ENCODE peak calls at places on chromosomes 3 and 15, in six cellular contexts. H, A, Y, P, W and S are unnamed samples.
A peak's percentile ranks its signal among the peaks of the same experiment; 100 is the strongest.

GRCh38 chr3:67083277-67083676 is 85.2 kb downstream of the KBTBD8 start:
- DNase-seq in H (no peak), A (no peak), Y (peak; percentile 8), P (no peak), W (no peak), S (no peak)

GRCh38 chr15:69610264-69610663 is 157.6 kb downstream of the RPLP1 start:
- DNase-seq in H (no peak), A (no peak), Y (no peak), P (no peak), W (no peak), S (no peak)

GRCh38 chr3:14118400-14119165 is 6.1 kb downstream of the CHCHD4 start:
- DNase-seq in H (no peak), A (no peak), Y (peak; percentile 84), P (no peak), W (no peak), S (no peak)

GRCh38 chr15:39028069-39028468 is 463.5 kb upstream of the RASGRP1 start:
- DNase-seq in H (no peak), A (no peak), Y (peak; percentile 25), P (no peak), W (no peak), S (peak; percentile 39)

GRCh38 chr3:143847787-143848631 is at the start of gene SLC9A9:
- DNase-seq in H (no peak), A (peak; percentile 19), Y (peak; percentile 70), P (peak; percentile 39), W (peak; percentile 74), S (peak; percentile 39)

GRCh38 chr3:133527306-133527705 is 46.2 kb upstream of the CDV3 start:
- DNase-seq in H (no peak), A (no peak), Y (no peak), P (no peak), W (no peak), S (no peak)

GRCh38 chr3:182713743-182714517 is 79.4 kb upstream of the ATP11B start:
- DNase-seq in H (no peak), A (no peak), Y (peak; percentile 85), P (no peak), W (no peak), S (peak; percentile 60)

GRCh38 chr3:189277711-189278110 is 105.9 kb downstream of the TPRG1 start:
- DNase-seq in H (no peak), A (no peak), Y (no peak), P (no peak), W (no peak), S (no peak)

GRCh38 chr3:130468311-130468710 is 48.7 kb upstream of the COL6A6 start:
- DNase-seq in H (no peak), A (no peak), Y (no peak), P (no peak), W (no peak), S (no peak)

GRCh38 chr3:32303051-32303786 is 64.7 kb downstream of the CMTM8 start:
- DNase-seq in H (no peak), A (no peak), Y (peak; percentile 69), P (no peak), W (no peak), S (no peak)

GRCh38 chr15:29268706-29269484 is 727 bp downstream of the NSMCE3 start:
- DNase-seq in H (no peak), A (peak; percentile 17), Y (peak; percentile 37), P (peak; percentile 64), W (no peak), S (peak; percentile 21)

GRCh38 chr3:48555949-48556795 is 431 bp downstream of the PFKFB4 start:
- DNase-seq in H (no peak), A (peak; percentile 11), Y (no peak), P (no peak), W (no peak), S (no peak)

GRCh38 chr3:99627062-99627826 is 11.2 kb upstream of the COL8A1 start:
- DNase-seq in H (no peak), A (no peak), Y (no peak), P (no peak), W (no peak), S (no peak)

GRCh38 chr3:35183915-35184675 is 455.2 kb upstream of the ARPP21 start:
- DNase-seq in H (no peak), A (no peak), Y (peak; percentile 5), P (no peak), W (no peak), S (no peak)

GRCh38 chr15:78431955-78432354 is 6.1 kb upstream of the IREB2 start:
- DNase-seq in H (no peak), A (no peak), Y (no peak), P (no peak), W (no peak), S (no peak)

GRCh38 chr3:151751161-151751560 is 17.4 kb downstream of the AADACL2 start:
- DNase-seq in H (no peak), A (no peak), Y (peak; percentile 87), P (no peak), W (no peak), S (no peak)